ENCODE peak calls at places on chromosome 20, in seven cellular contexts. U is pancreas; B is Caco-2; Q is Peyer's patch; E is body of pancreas; J is CD8-positive, alpha-beta T cell; F is lung. V is an unnamed sample. For H3K4me1, the result is how much of the 10 kb centered on the place peaks cover.

GRCh38 chr20:41287327-41287726 is 30.2 kb downstream of the ZHX3 start:
- DNase-seq in U (no peak), B (no peak), Q (no peak), E (no peak), J (no peak), F (no peak), V (no peak)

GRCh38 chr20:34022843-34023234 is 29.1 kb downstream of the RALY start:
- DNase-seq in U (no peak), B (no peak), Q (no peak), E (no peak), J (no peak), F (no peak), V (no peak)

GRCh38 chr20:31605902-31606677 is 1.0 kb downstream of the ID1 start:
- DNase-seq in U (no peak), B (peak), Q (peak), E (no peak), J (peak), F (peak), V (peak)

GRCh38 chr20:14055127-14055742 is 59.9 kb downstream of the MACROD2 start:
- DNase-seq in U (no peak), B (peak), Q (no peak), E (no peak), J (no peak), F (no peak), V (no peak)

GRCh38 chr20:33028875-33029274 is 2.6 kb upstream of the BPIFB6 start:
- DNase-seq in U (no peak), B (no peak), Q (no peak), E (no peak), J (no peak), F (no peak), V (no peak)

GRCh38 chr20:57680934-57681914 is 28.6 kb downstream of the PMEPA1 start:
- DNase-seq in U (no peak), B (no peak), Q (no peak), E (no peak), J (peak), F (no peak), V (no peak)

GRCh38 chr20:44056010-44056698 is 130.8 kb downstream of the JPH2 start:
- DNase-seq in U (no peak), B (peak), Q (peak), E (no peak), J (peak), F (no peak), V (no peak)

GRCh38 chr20:24672886-24673677 is 203.7 kb downstream of the SYNDIG1 start:
- DNase-seq in U (no peak), B (no peak), Q (peak), E (no peak), J (no peak), F (no peak), V (no peak)

GRCh38 chr20:45340236-45340847 is 7.9 kb downstream of the SDC4 start:
- DNase-seq in U (peak), B (peak), Q (no peak), E (peak), J (no peak), F (no peak), V (no peak)
- H3K4me1 ChIP-seq in U (half or more), B (half or more), Q (half or more), E (half or more), J (under half), F (under half), V (half or more)

DNA sequence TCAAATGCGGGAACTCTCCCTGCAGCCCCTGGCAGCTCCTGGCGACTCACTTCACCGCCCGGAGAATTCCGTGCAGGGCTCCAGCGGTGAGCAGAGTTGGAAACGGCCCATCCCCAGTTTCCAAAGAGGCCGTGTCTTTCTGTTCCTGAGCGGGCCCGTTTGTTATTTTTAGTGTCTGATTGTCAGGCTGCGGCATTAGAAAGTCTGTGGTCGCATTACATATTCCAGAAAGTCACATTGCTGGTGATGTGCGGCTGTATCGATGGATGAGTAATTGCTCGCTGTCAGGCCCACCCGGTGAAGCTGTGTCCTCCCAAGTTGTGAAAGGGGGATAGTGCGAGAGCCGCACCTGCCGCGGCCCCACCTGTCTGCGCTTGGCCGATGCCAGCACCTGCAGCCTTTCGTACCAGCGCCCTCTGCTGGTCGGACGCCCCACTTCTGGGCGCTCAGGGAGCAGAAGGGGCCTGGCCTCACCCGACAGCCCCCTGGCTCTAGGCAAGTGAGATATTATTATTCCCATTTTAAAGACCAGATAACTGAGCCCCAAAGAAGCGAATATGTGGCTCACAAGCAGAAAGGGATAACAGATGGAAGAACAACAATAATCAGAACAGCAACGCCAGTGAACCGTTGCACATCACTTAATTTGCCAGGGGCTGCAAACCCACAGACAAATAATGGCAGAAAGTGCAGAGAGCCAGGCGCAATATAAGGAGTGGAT is 244.9 kb downstream of the TSHZ2 start:
- DNase-seq in U (peak), B (peak), Q (peak), E (peak), J (peak), F (peak), V (peak)
- H3K4me3 ChIP-seq in U (peak), B (no peak), Q (no peak), E (no peak), J (peak), F (no peak), V (no peak)

GRCh38 chr20:35602851-35603495 is 12.7 kb upstream of the SPAG4 start:
- DNase-seq in U (no peak), B (no peak), Q (peak), E (no peak), J (no peak), F (no peak), V (no peak)

GRCh38 chr20:35603695-35604443 is 11.8 kb upstream of the SPAG4 start:
- DNase-seq in U (no peak), B (no peak), Q (no peak), E (no peak), J (no peak), F (no peak), V (no peak)

GRCh38 chr20:35607003-35607735 is 8.5 kb upstream of the SPAG4 start:
- DNase-seq in U (no peak), B (no peak), Q (no peak), E (no peak), J (no peak), F (no peak), V (no peak)

GRCh38 chr20:35604444-35604750 is 11.2 kb upstream of the SPAG4 start:
- DNase-seq in U (no peak), B (peak), Q (no peak), E (no peak), J (no peak), F (no peak), V (no peak)

GRCh38 chr20:35606127-35606526 is 9.5 kb upstream of the SPAG4 start:
- DNase-seq in U (no peak), B (no peak), Q (no peak), E (no peak), J (no peak), F (no peak), V (no peak)
- H3K4me1 ChIP-seq in U (under half), B (under half), Q (under half), E (under half), J (under half), F (under half), V (under half)

GRCh38 chr20:62219101-62219991 is 732 bp downstream of the HRH3 start:
- DNase-seq in U (peak), B (peak), Q (no peak), E (no peak), J (no peak), F (no peak), V (no peak)
- H3K4me3 ChIP-seq in U (peak), B (peak), Q (peak), E (no peak), J (no peak), F (no peak), V (no peak)